ENCODE peak calls at places on chromosomes 11 and 22, in seven cellular contexts. One of them, this sample, is unnamed.
A peak's percentile ranks its signal among the peaks of the same experiment; 100 is the strongest.

GRCh38 chr22:27377501-27377900 is 424.1 kb downstream of the MN1 start:
- DNase-seq in psoas muscle: no peak
- DNase-seq in stimulated activated CD8-positive, alpha-beta memory T cell treated with anti-CD3 and anti-CD28 coated beads, Interleukin-15, amount 100 ng/mL, for 24 hours: no peak
- DNase-seq in GM04503: no peak
- DNase-seq in GM06990: no peak
- DNase-seq in pancreas: peak; percentile 68
- DNase-seq in T-helper 17 cell: no peak
- DNase-seq in this sample: peak; percentile 41

GRCh38 chr22:39269095-39269827 is 24.5 kb upstream of the PDGFB start:
- DNase-seq in psoas muscle: no peak
- DNase-seq in stimulated activated CD8-positive, alpha-beta memory T cell treated with anti-CD3 and anti-CD28 coated beads, Interleukin-15, amount 100 ng/mL, for 24 hours: no peak
- DNase-seq in GM04503: no peak
- DNase-seq in GM06990: no peak
- DNase-seq in pancreas: no peak
- DNase-seq in T-helper 17 cell: no peak
- DNase-seq in this sample: no peak

GRCh38 chr22:35539487-35539886 is 1.1 kb upstream of the RASD2 start:
- DNase-seq in psoas muscle: no peak
- DNase-seq in stimulated activated CD8-positive, alpha-beta memory T cell treated with anti-CD3 and anti-CD28 coated beads, Interleukin-15, amount 100 ng/mL, for 24 hours: no peak
- DNase-seq in GM04503: no peak
- DNase-seq in GM06990: no peak
- DNase-seq in pancreas: no peak
- DNase-seq in T-helper 17 cell: no peak
- DNase-seq in this sample: no peak

GRCh38 chr22:49393526-49393925 is 434.1 kb downstream of the BRD1 start:
- DNase-seq in psoas muscle: no peak
- DNase-seq in stimulated activated CD8-positive, alpha-beta memory T cell treated with anti-CD3 and anti-CD28 coated beads, Interleukin-15, amount 100 ng/mL, for 24 hours: no peak
- DNase-seq in GM04503: no peak
- DNase-seq in GM06990: no peak
- DNase-seq in pancreas: no peak
- DNase-seq in T-helper 17 cell: no peak
- DNase-seq in this sample: no peak

GRCh38 chr11:102163368-102163767 is 53.1 kb downstream of the YAP1 start:
- DNase-seq in psoas muscle: no peak
- DNase-seq in stimulated activated CD8-positive, alpha-beta memory T cell treated with anti-CD3 and anti-CD28 coated beads, Interleukin-15, amount 100 ng/mL, for 24 hours: no peak
- DNase-seq in GM04503: no peak
- DNase-seq in GM06990: no peak
- DNase-seq in pancreas: no peak
- DNase-seq in T-helper 17 cell: no peak
- DNase-seq in this sample: no peak

GRCh38 chr11:75505966-75506692 is 19.6 kb downstream of the GDPD5 start:
- DNase-seq in psoas muscle: no peak
- DNase-seq in stimulated activated CD8-positive, alpha-beta memory T cell treated with anti-CD3 and anti-CD28 coated beads, Interleukin-15, amount 100 ng/mL, for 24 hours: no peak
- DNase-seq in GM04503: no peak
- DNase-seq in GM06990: no peak
- DNase-seq in pancreas: no peak
- DNase-seq in T-helper 17 cell: no peak
- DNase-seq in this sample: no peak

GRCh38 chr11:43818220-43818619 is 62.4 kb upstream of the ALKBH3 start:
- DNase-seq in psoas muscle: no peak
- DNase-seq in stimulated activated CD8-positive, alpha-beta memory T cell treated with anti-CD3 and anti-CD28 coated beads, Interleukin-15, amount 100 ng/mL, for 24 hours: no peak
- DNase-seq in GM04503: no peak
- DNase-seq in GM06990: no peak
- DNase-seq in pancreas: no peak
- DNase-seq in T-helper 17 cell: no peak
- DNase-seq in this sample: no peak

GRCh38 chr22:20080445-20080775 is 369 bp downstream of the DGCR8 start:
- DNase-seq in psoas muscle: peak; percentile 83
- DNase-seq in stimulated activated CD8-positive, alpha-beta memory T cell treated with anti-CD3 and anti-CD28 coated beads, Interleukin-15, amount 100 ng/mL, for 24 hours: peak; percentile 51
- DNase-seq in GM04503: no peak
- DNase-seq in GM06990: peak; percentile 81
- DNase-seq in pancreas: peak; percentile 72
- DNase-seq in T-helper 17 cell: peak; percentile 59
- DNase-seq in this sample: peak; percentile 62

GRCh38 chr11:118052581-118053206 is 24.2 kb upstream of the TMPRSS4 start:
- DNase-seq in psoas muscle: peak; percentile 36
- DNase-seq in stimulated activated CD8-positive, alpha-beta memory T cell treated with anti-CD3 and anti-CD28 coated beads, Interleukin-15, amount 100 ng/mL, for 24 hours: no peak
- DNase-seq in GM04503: no peak
- DNase-seq in GM06990: no peak
- DNase-seq in pancreas: no peak
- DNase-seq in T-helper 17 cell: no peak
- DNase-seq in this sample: peak; percentile 22

GRCh38 chr11:119316017-119316728 is 757 bp downstream of the MCAM start:
- DNase-seq in psoas muscle: peak; percentile 76
- DNase-seq in stimulated activated CD8-positive, alpha-beta memory T cell treated with anti-CD3 and anti-CD28 coated beads, Interleukin-15, amount 100 ng/mL, for 24 hours: no peak
- DNase-seq in GM04503: no peak
- DNase-seq in GM06990: no peak
- DNase-seq in pancreas: peak; percentile 74
- DNase-seq in T-helper 17 cell: no peak
- DNase-seq in this sample: no peak

GRCh38 chr11:113684558-113684957 is 21.6 kb downstream of the TMPRSS5 start:
- DNase-seq in psoas muscle: no peak
- DNase-seq in stimulated activated CD8-positive, alpha-beta memory T cell treated with anti-CD3 and anti-CD28 coated beads, Interleukin-15, amount 100 ng/mL, for 24 hours: no peak
- DNase-seq in GM04503: no peak
- DNase-seq in GM06990: no peak
- DNase-seq in pancreas: no peak
- DNase-seq in T-helper 17 cell: no peak
- DNase-seq in this sample: no peak

GRCh38 chr11:31812392-31813241 is 1.5 kb upstream of the PAX6 start:
- DNase-seq in psoas muscle: peak; percentile 53
- DNase-seq in stimulated activated CD8-positive, alpha-beta memory T cell treated with anti-CD3 and anti-CD28 coated beads, Interleukin-15, amount 100 ng/mL, for 24 hours: no peak
- DNase-seq in GM04503: no peak
- DNase-seq in GM06990: no peak
- DNase-seq in pancreas: no peak
- DNase-seq in T-helper 17 cell: no peak
- DNase-seq in this sample: no peak

GRCh38 chr22:47032091-47032943 is 269.9 kb downstream of the TBC1D22A start:
- DNase-seq in psoas muscle: peak; percentile 36
- DNase-seq in stimulated activated CD8-positive, alpha-beta memory T cell treated with anti-CD3 and anti-CD28 coated beads, Interleukin-15, amount 100 ng/mL, for 24 hours: no peak
- DNase-seq in GM04503: no peak
- DNase-seq in GM06990: no peak
- DNase-seq in pancreas: peak; percentile 76
- DNase-seq in T-helper 17 cell: no peak
- DNase-seq in this sample: peak; percentile 82

GRCh38 chr11:77101043-77101537 is 1.6 kb upstream of the OMP start:
- DNase-seq in psoas muscle: peak; percentile 28
- DNase-seq in stimulated activated CD8-positive, alpha-beta memory T cell treated with anti-CD3 and anti-CD28 coated beads, Interleukin-15, amount 100 ng/mL, for 24 hours: no peak
- DNase-seq in GM04503: no peak
- DNase-seq in GM06990: no peak
- DNase-seq in pancreas: no peak
- DNase-seq in T-helper 17 cell: no peak
- DNase-seq in this sample: no peak

GRCh38 chr11:1829039-1829820 is 5.6 kb upstream of the SYT8 start:
- DNase-seq in psoas muscle: no peak
- DNase-seq in stimulated activated CD8-positive, alpha-beta memory T cell treated with anti-CD3 and anti-CD28 coated beads, Interleukin-15, amount 100 ng/mL, for 24 hours: no peak
- DNase-seq in GM04503: no peak
- DNase-seq in GM06990: no peak
- DNase-seq in pancreas: peak; percentile 35
- DNase-seq in T-helper 17 cell: no peak
- DNase-seq in this sample: no peak

GRCh38 chr22:30486661-30487115 is 14.9 kb upstream of the SEC14L3 start:
- DNase-seq in psoas muscle: no peak
- DNase-seq in stimulated activated CD8-positive, alpha-beta memory T cell treated with anti-CD3 and anti-CD28 coated beads, Interleukin-15, amount 100 ng/mL, for 24 hours: no peak
- DNase-seq in GM04503: no peak
- DNase-seq in GM06990: no peak
- DNase-seq in pancreas: peak; percentile 33
- DNase-seq in T-helper 17 cell: no peak
- DNase-seq in this sample: peak; percentile 76

This sample was measured in stomach.